ENCODE peak calls at places on chromosomes 4 and X, in ten cellular contexts. V is Karpas-422; T is colonic mucosa; E is GM12878; L is AG04450; J is sigmoid colon; I is CD8-positive, alpha-beta T cell; M is tibial nerve; S is aorta; W is right atrium auricular region. Z is an unnamed sample.

GRCh38 chrX:102840871-102841705 is 96.0 kb upstream of the RAB40AL start:
- DNase-seq in V (peak; percentile 70), T (no peak), E (no peak), L (no peak), J (no peak), I (no peak), M (no peak), S (no peak), W (no peak), Z (no peak)

GRCh38 chr4:150255610-150256580 is 177.7 kb downstream of the DCLK2 start:
- DNase-seq in V (no peak), T (no peak), E (no peak), L (no peak), J (no peak), I (no peak), M (no peak), S (no peak), W (no peak), Z (no peak)

GRCh38 chr4:139014391-139015268 is 951 bp upstream of the NOCT start:
- DNase-seq in V (peak; percentile 70), T (peak; percentile 39), E (peak; percentile 32), L (peak; percentile 84), J (peak; percentile 15), I (no peak), M (peak; percentile 24), S (no peak), W (no peak), Z (no peak)

GRCh38 chrX:45749375-45749774 is 548.7 kb upstream of the DIPK2B start:
- DNase-seq in V (peak; percentile 50), T (no peak), E (no peak), L (no peak), J (no peak), I (no peak), M (no peak), S (no peak), W (no peak), Z (no peak)

GRCh38 chrX:46735625-46736024 is 23.3 kb downstream of the SLC9A7 start:
- DNase-seq in V (no peak), T (no peak), E (no peak), L (no peak), J (no peak), I (no peak), M (no peak), S (no peak), W (no peak), Z (no peak)

GRCh38 chr4:100257567-100257966 is 67.3 kb upstream of the DDIT4L start:
- DNase-seq in V (no peak), T (no peak), E (no peak), L (no peak), J (no peak), I (no peak), M (no peak), S (no peak), W (no peak), Z (no peak)

GRCh38 chrX:44784241-44784640 is 59.6 kb upstream of the DUSP21 start:
- DNase-seq in V (no peak), T (no peak), E (no peak), L (no peak), J (no peak), I (no peak), M (no peak), S (no peak), W (no peak), Z (no peak)

GRCh38 chrX:50100188-50100587 is 100.6 kb downstream of the AKAP4 start:
- DNase-seq in V (peak; percentile 61), T (no peak), E (no peak), L (no peak), J (no peak), I (no peak), M (peak; percentile 7), S (no peak), W (no peak), Z (no peak)

GRCh38 chr4:47598320-47598719 is 113.2 kb downstream of the ATP10D start:
- DNase-seq in V (no peak), T (no peak), E (no peak), L (no peak), J (no peak), I (no peak), M (no peak), S (no peak), W (no peak), Z (no peak)

GRCh38 chr4:128512767-128513322 is 225.2 kb upstream of the PGRMC2 start:
- DNase-seq in V (peak; percentile 63), T (no peak), E (no peak), L (no peak), J (no peak), I (no peak), M (no peak), S (no peak), W (no peak), Z (no peak)

GRCh38 chr4:13173974-13174373 is 310.2 kb downstream of the RAB28 start:
- DNase-seq in V (no peak), T (peak; percentile 30), E (no peak), L (no peak), J (peak; percentile 94), I (no peak), M (peak; percentile 76), S (peak; percentile 70), W (peak; percentile 88), Z (no peak)

GRCh38 chrX:10884246-10884645 is 226.9 kb upstream of the HCCS start:
- DNase-seq in V (no peak), T (no peak), E (no peak), L (no peak), J (no peak), I (no peak), M (no peak), S (no peak), W (no peak), Z (no peak)

GRCh38 chrX:104112326-104112951 is at the start of gene ZCCHC18:
- DNase-seq in V (peak; percentile 71), T (peak; percentile 28), E (no peak), L (no peak), J (peak; percentile 78), I (peak; percentile 29), M (no peak), S (peak; percentile 58), W (no peak), Z (peak; percentile 89)

GRCh38 chrX:40154853-40155616 is 57.3 kb upstream of the BCOR start:
- DNase-seq in V (no peak), T (peak; percentile 61), E (no peak), L (no peak), J (peak; percentile 88), I (no peak), M (peak; percentile 80), S (peak; percentile 82), W (peak; percentile 85), Z (peak; percentile 87)

GRCh38 chrX:32741910-32742309 is 469.4 kb downstream of the DMD start:
- DNase-seq in V (no peak), T (no peak), E (no peak), L (no peak), J (no peak), I (no peak), M (no peak), S (no peak), W (no peak), Z (no peak)

GRCh38 chrX:69616520-69617203 is 749 bp downstream of the EDA start:
- DNase-seq in V (no peak), T (peak; percentile 20), E (no peak), L (no peak), J (peak; percentile 66), I (no peak), M (peak; percentile 4), S (peak; percentile 51), W (peak; percentile 59), Z (peak; percentile 64)

GRCh38 chrX:143082537-143082936 is 56.8 kb downstream of the SPANXN4 start:
- DNase-seq in V (no peak), T (no peak), E (no peak), L (no peak), J (no peak), I (no peak), M (no peak), S (no peak), W (no peak), Z (no peak)
- H3K9me3 ChIP-seq in V (peaks cover 12% of the 10 kb centered on the region), T (no peaks in the 10 kb centered on the region), E (peaks cover 2% of the 10 kb centered on the region), L (peaks cover 6% of the 10 kb centered on the region), J (no peaks in the 10 kb centered on the region), I (no peaks in the 10 kb centered on the region), M (no peaks in the 10 kb centered on the region), S (peaks cover 3% of the 10 kb centered on the region), W (no peaks in the 10 kb centered on the region), Z (peaks cover 14% of the 10 kb centered on the region)

GRCh38 chrX:78543281-78543680 is 115.8 kb downstream of the RTL3 start:
- DNase-seq in V (no peak), T (no peak), E (no peak), L (no peak), J (no peak), I (no peak), M (no peak), S (no peak), W (no peak), Z (no peak)

GRCh38 chrX:78545233-78545632 is 113.9 kb downstream of the RTL3 start:
- DNase-seq in V (no peak), T (no peak), E (no peak), L (no peak), J (no peak), I (no peak), M (no peak), S (no peak), W (no peak), Z (no peak)

GRCh38 chrX:78548012-78548411 is 111.1 kb downstream of the RTL3 start:
- DNase-seq in V (no peak), T (no peak), E (no peak), L (no peak), J (no peak), I (no peak), M (no peak), S (no peak), W (no peak), Z (no peak)
- H3K9me3 ChIP-seq in V (peaks cover 13% of the 10 kb centered on the region), T (no peaks in the 10 kb centered on the region), E (no peaks in the 10 kb centered on the region), L (no peaks in the 10 kb centered on the region), J (no peaks in the 10 kb centered on the region), I (no peaks in the 10 kb centered on the region), M (no peaks in the 10 kb centered on the region), S (no peaks in the 10 kb centered on the region), W (peaks cover 9% of the 10 kb centered on the region), Z (peaks cover 8% of the 10 kb centered on the region)

DNA sequence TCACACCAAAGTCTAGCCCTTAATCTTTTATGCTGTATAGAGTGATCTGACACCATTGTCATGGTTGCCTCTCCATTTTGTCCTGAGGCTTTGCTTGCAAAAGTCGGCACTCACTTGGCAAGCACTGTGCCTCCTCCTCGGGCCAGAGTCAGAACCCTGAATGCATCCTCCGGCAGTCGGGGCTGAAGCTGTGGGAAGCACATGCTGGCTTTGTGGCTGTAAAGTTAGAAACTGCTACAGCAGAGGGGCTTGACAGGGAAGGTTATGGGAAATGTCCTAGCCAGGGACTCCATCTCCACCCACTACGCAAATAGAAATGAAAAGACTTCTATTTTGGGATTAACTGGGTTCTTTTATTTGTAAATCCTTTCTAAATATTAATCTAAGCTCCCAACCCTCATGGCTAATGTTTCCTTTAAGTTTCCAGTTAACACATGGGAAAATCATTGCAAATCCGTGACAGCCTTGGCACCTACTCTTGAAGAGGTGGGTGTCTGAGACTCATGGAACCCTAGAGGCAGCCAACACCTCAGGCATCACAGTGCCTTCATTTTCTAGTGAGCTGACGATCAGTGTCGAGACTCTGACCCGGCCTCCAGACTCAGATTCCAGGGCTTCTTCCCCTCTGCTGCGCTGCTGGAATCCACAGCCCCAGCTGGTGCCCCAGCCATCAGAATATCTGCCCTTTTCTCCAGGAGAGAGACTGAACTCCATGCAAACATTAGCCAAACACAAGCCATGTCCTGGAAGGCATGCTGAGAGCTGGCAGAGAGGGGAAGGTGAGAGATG is 7.9 kb upstream of the CLDN24 start:
- DNase-seq in V (no peak), T (no peak), E (no peak), L (no peak), J (no peak), I (no peak), M (no peak), S (no peak), W (peak; percentile 13), Z (peak; percentile 37)
- H3K9me3 ChIP-seq in V (no peaks in the 10 kb centered on the region), T (no peaks in the 10 kb centered on the region), E (no peaks in the 10 kb centered on the region), L (peaks cover 17% of the 10 kb centered on the region), J (no peaks in the 10 kb centered on the region), I (no peaks in the 10 kb centered on the region), M (no peaks in the 10 kb centered on the region), S (peaks cover 2% of the 10 kb centered on the region), W (no peaks in the 10 kb centered on the region), Z (no peaks in the 10 kb centered on the region)

GRCh38 chr4:58665649-58666048 is 1555.5 kb upstream of the IGFBP7 start:
- DNase-seq in V (no peak), T (no peak), E (no peak), L (no peak), J (no peak), I (no peak), M (no peak), S (no peak), W (no peak), Z (no peak)
- H3K9me3 ChIP-seq in V (peaks cover 15% of the 10 kb centered on the region), T (no peaks in the 10 kb centered on the region), E (no peaks in the 10 kb centered on the region), L (peaks cover 5% of the 10 kb centered on the region), J (no peaks in the 10 kb centered on the region), I (no peaks in the 10 kb centered on the region), M (no peaks in the 10 kb centered on the region), S (no peaks in the 10 kb centered on the region), W (no peaks in the 10 kb centered on the region), Z (no peaks in the 10 kb centered on the region)